ENCODE peak calls at places on chromosomes 11 and 22, in six cellular contexts. G is heart left ventricle, V is H9, U is RWPE2, Y is progenitor cell of endocrine pancreas, T is Peyer's patch. C is an unnamed sample.

GRCh38 chr11:95829580-95830259 is 39.4 kb downstream of the CEP57 start:
- DNase-seq in T (no peak), Y (no peak), G (no peak), V (no peak), U (no peak), C (no peak)

GRCh38 chr11:46120711-46121327 is 435 bp downstream of the PHF21A start:
- DNase-seq in Y (no peak), V (peak; percentile 83), T (peak; percentile 66), G (peak; percentile 54), U (no peak), C (no peak)

GRCh38 chr11:108392364-108392763 is 75.0 kb downstream of the C11orf65 start:
- DNase-seq in T (no peak), Y (no peak), U (no peak), G (no peak), V (no peak), C (no peak)

GRCh38 chr11:112583246-112583893 is 322.7 kb upstream of the PLET1 start:
- DNase-seq in V (no peak), Y (no peak), G (no peak), U (no peak), T (no peak), C (no peak)

GRCh38 chr11:77213589-77214428 is 85.8 kb downstream of the MYO7A start:
- DNase-seq in V (no peak), G (no peak), U (no peak), T (no peak), Y (no peak), C (peak; percentile 35)

GRCh38 chr11:1402355-1402754 is 12.6 kb downstream of the BRSK2 start:
- DNase-seq in T (no peak), V (no peak), Y (no peak), G (no peak), U (no peak), C (no peak)

GRCh38 chr22:43013355-43014061 is 1.4 kb downstream of the PACSIN2 start:
- DNase-seq in V (no peak), U (no peak), Y (no peak), T (no peak), G (no peak), C (no peak)

GRCh38 chr11:109983358-109983757 is 109.8 kb upstream of the ZC3H12C start:
- DNase-seq in T (no peak), G (no peak), U (no peak), Y (no peak), V (no peak), C (no peak)

GRCh38 chr11:119181677-119182412 is 3.4 kb upstream of the NHERF4 start:
- DNase-seq in T (no peak), U (no peak), V (no peak), G (no peak), Y (no peak), C (no peak)

GRCh38 chr11:71530602-71531001 is 3.5 kb downstream of the KRTAP5-7 start:
- DNase-seq in U (no peak), T (no peak), Y (no peak), V (no peak), G (no peak), C (no peak)

GRCh38 chr11:16789061-16789415 is 50.6 kb downstream of the C11orf58 start:
- DNase-seq in G (no peak), U (no peak), Y (no peak), T (no peak), V (no peak), C (no peak)

GRCh38 chr11:36426226-36426848 is 83.7 kb downstream of the TRAF6 start:
- DNase-seq in V (no peak), T (no peak), Y (no peak), U (no peak), G (no peak), C (no peak)
- TF ChIP-seq CTCF in V (no peak), T (no peak), Y (no peak), U (no peak), G (no peak), C (no peak)

GRCh38 chr22:19800761-19801244 is 40.2 kb downstream of the TBX1 start:
- DNase-seq in T (no peak), U (no peak), Y (no peak), G (no peak), V (peak; percentile 69), C (no peak)

GRCh38 chr22:19800306-19800705 is 39.7 kb downstream of the TBX1 start:
- DNase-seq in T (no peak), G (no peak), V (no peak), Y (no peak), U (no peak), C (no peak)

GRCh38 chr22:19798825-19799224 is 38.2 kb downstream of the TBX1 start:
- DNase-seq in V (no peak), Y (no peak), U (no peak), T (no peak), G (no peak), C (no peak)

GRCh38 chr22:19798320-19798665 is 37.7 kb downstream of the TBX1 start:
- DNase-seq in Y (no peak), U (no peak), T (no peak), G (no peak), V (no peak), C (no peak)

GRCh38 chr22:19799322-19800190 is 39.0 kb downstream of the TBX1 start:
- DNase-seq in U (peak; percentile 56), V (no peak), G (no peak), Y (no peak), T (no peak), C (no peak)
- TF ChIP-seq CTCF in U (no peak), V (no peak), G (no peak), Y (no peak), T (no peak), C (no peak)

DNA sequence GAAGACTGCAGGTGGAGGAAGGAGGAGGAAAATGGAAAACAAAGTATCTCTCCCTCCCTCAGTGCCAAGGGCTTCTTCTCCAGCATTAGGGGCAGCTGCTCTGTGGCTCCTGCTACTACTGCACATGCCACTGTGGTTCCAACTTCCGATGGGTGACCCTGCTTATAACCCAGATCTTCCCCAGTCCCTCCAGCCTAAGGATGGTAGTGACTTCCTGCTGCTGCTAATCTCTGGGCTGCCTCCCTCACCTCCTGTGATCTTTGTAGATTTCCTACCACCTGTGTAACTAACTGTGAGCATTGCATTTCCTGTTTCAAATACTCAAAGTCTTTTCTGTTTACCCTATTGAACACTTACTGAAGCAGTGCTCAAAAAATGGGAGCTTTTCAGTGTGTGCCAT is 28.7 kb upstream of the TRPC6 start:
- DNase-seq in U (no peak), Y (no peak), V (no peak), T (no peak), G (no peak), C (no peak)
- TF ChIP-seq CTCF in U (no peak), Y (no peak), V (no peak), T (no peak), G (no peak), C (no peak)

GRCh38 chr11:36156486-36157150 is 132.6 kb downstream of the COMMD9 start:
- DNase-seq in T (no peak), U (no peak), Y (no peak), G (no peak), V (no peak), C (no peak)

GRCh38 chr11:36157151-36157519 is 132.1 kb downstream of the COMMD9 start:
- DNase-seq in Y (no peak), T (no peak), U (no peak), G (no peak), V (no peak), C (no peak)

GRCh38 chr11:36153581-36153980 is 135.6 kb downstream of the COMMD9 start:
- DNase-seq in T (no peak), U (no peak), Y (no peak), V (no peak), G (no peak), C (no peak)

GRCh38 chr11:36155301-36155700 is 133.9 kb downstream of the COMMD9 start:
- DNase-seq in G (no peak), T (no peak), U (no peak), V (no peak), Y (no peak), C (no peak)

DNA sequence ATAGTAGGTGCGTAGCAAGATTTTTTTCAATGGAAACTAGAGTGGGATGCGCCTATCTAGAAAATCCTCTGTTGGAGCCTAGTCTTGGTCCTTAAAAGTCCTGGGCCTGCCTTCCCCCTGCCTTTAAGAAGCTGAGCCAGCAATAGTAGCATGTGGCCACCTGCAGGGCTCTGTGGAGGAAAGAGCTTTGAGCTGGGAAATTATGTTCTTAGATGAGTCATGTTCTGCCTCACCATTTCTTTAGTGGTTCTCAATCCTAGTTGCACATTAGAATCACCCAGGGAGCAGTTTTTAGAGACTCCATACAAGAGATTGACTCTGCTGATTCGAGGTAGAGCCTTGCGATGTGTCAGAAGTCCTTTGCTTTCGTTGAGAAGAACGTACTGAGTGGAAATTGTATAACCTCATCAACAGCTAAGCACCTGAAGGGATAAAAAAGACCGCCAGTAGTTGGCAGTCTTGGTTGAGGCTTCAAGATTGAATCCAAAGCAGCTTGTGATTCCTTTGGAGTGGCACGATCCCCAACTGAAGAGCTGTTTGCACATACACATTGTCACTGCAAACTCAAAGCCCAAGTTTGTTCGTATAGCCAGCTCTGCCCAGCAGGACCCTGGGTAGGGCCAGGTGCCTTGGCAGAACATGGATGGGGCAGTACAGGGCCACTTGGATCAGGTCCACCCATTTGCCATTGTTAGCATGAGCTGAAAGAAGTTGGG is 133.3 kb downstream of the COMMD9 start:
- DNase-seq in U (no peak), T (no peak), V (no peak), Y (no peak), G (no peak), C (no peak)
- TF ChIP-seq CTCF in U (peak; percentile 18), T (no peak), V (peak; percentile 25), Y (no peak), G (no peak), C (no peak)

GRCh38 chr22:32518351-32518750 is 43.7 kb downstream of the FBXO7 start:
- DNase-seq in T (no peak), G (no peak), Y (no peak), V (no peak), U (no peak), C (no peak)

GRCh38 chr22:32517921-32518320 is 43.3 kb downstream of the FBXO7 start:
- DNase-seq in T (no peak), Y (no peak), G (no peak), U (no peak), V (no peak), C (no peak)

GRCh38 chr22:32517488-32517887 is 42.9 kb downstream of the FBXO7 start:
- DNase-seq in T (no peak), Y (no peak), V (no peak), U (no peak), G (no peak), C (no peak)

GRCh38 chr22:32520612-32521011 is 46.0 kb downstream of the FBXO7 start:
- DNase-seq in V (no peak), Y (no peak), G (no peak), U (no peak), T (no peak), C (no peak)

DNA sequence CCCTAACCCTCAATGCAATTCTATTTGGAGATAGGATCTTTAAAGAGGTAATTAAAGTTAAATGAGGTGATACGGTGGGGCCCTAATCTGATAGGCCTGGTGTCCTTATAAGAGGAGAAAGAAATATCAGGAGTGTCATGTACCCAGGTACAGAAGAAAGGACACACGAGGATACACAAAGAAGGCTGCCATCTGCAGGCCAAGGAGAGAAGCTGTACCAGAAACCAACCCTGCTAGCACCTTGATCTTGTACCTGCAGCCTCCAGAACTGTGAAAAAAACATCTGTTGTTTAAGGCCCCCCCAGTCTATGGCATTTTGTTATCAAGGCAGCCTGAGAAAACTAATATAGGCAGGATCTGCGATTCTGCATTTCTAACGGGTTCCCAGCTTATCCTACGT is 44.2 kb downstream of the FBXO7 start:
- DNase-seq in U (no peak), G (no peak), Y (no peak), V (no peak), T (no peak), C (no peak)
- TF ChIP-seq CTCF in U (peak; percentile 39), G (no peak), Y (peak; percentile 23), V (peak; percentile 58), T (no peak), C (no peak)

C was measured in B cell.